ENCODE peak calls at places on chromosomes 3 and 15, in eight cellular contexts. One of them, this sample, is unnamed.

GRCh38 chr3:118970819-118971218 is 63.8 kb downstream of the IGSF11 start:
- DNase-seq in brain microvascular endothelial cell: no peak
- DNase-seq in M059J: no peak
- DNase-seq in T-helper 2 cell: no peak
- DNase-seq in spleen: peak
- DNase-seq in activated CD8-positive, alpha-beta memory T cell treated with anti-CD3 and anti-CD28 coated beads, Interleukin-2, amount 10 ng/mL, durations not matched to agents 7 days and 5 days: no peak
- DNase-seq in NCI-H2081: peak
- DNase-seq in progenitor cell of endocrine pancreas: no peak
- DNase-seq in this sample: no peak

GRCh38 chr3:16211176-16211904 is 36.9 kb downstream of the GALNT15 start:
- DNase-seq in NCI-H2081: no peak
- DNase-seq in activated CD8-positive, alpha-beta memory T cell treated with anti-CD3 and anti-CD28 coated beads, Interleukin-2, amount 10 ng/mL, durations not matched to agents 7 days and 5 days: no peak
- DNase-seq in T-helper 2 cell: no peak
- DNase-seq in progenitor cell of endocrine pancreas: no peak
- DNase-seq in brain microvascular endothelial cell: no peak
- DNase-seq in spleen: no peak
- DNase-seq in M059J: peak
- DNase-seq in this sample: no peak

GRCh38 chr3:171351676-171352075 is 108.5 kb downstream of the TNIK start:
- DNase-seq in brain microvascular endothelial cell: peak
- DNase-seq in spleen: no peak
- DNase-seq in progenitor cell of endocrine pancreas: no peak
- DNase-seq in NCI-H2081: no peak
- DNase-seq in activated CD8-positive, alpha-beta memory T cell treated with anti-CD3 and anti-CD28 coated beads, Interleukin-2, amount 10 ng/mL, durations not matched to agents 7 days and 5 days: no peak
- DNase-seq in M059J: peak
- DNase-seq in T-helper 2 cell: no peak
- DNase-seq in this sample: no peak

GRCh38 chr3:71930056-71930991 is 145.4 kb upstream of the PROK2 start:
- DNase-seq in NCI-H2081: peak
- DNase-seq in T-helper 2 cell: no peak
- DNase-seq in spleen: no peak
- DNase-seq in M059J: no peak
- DNase-seq in brain microvascular endothelial cell: peak
- DNase-seq in progenitor cell of endocrine pancreas: no peak
- DNase-seq in activated CD8-positive, alpha-beta memory T cell treated with anti-CD3 and anti-CD28 coated beads, Interleukin-2, amount 10 ng/mL, durations not matched to agents 7 days and 5 days: no peak
- DNase-seq in this sample: no peak

GRCh38 chr3:45907769-45908705 is 21.7 kb downstream of the CCR9 start:
- DNase-seq in activated CD8-positive, alpha-beta memory T cell treated with anti-CD3 and anti-CD28 coated beads, Interleukin-2, amount 10 ng/mL, durations not matched to agents 7 days and 5 days: peak
- DNase-seq in NCI-H2081: no peak
- DNase-seq in spleen: no peak
- DNase-seq in progenitor cell of endocrine pancreas: no peak
- DNase-seq in brain microvascular endothelial cell: peak
- DNase-seq in M059J: no peak
- DNase-seq in T-helper 2 cell: peak
- DNase-seq in this sample: no peak

GRCh38 chr3:170614214-170614966 is 28.5 kb upstream of the SLC7A14 start:
- DNase-seq in T-helper 2 cell: no peak
- DNase-seq in activated CD8-positive, alpha-beta memory T cell treated with anti-CD3 and anti-CD28 coated beads, Interleukin-2, amount 10 ng/mL, durations not matched to agents 7 days and 5 days: no peak
- DNase-seq in NCI-H2081: no peak
- DNase-seq in spleen: no peak
- DNase-seq in brain microvascular endothelial cell: peak
- DNase-seq in progenitor cell of endocrine pancreas: no peak
- DNase-seq in M059J: peak
- DNase-seq in this sample: no peak

GRCh38 chr3:157981819-157982218 is 124.4 kb downstream of the SHOX2 start:
- DNase-seq in activated CD8-positive, alpha-beta memory T cell treated with anti-CD3 and anti-CD28 coated beads, Interleukin-2, amount 10 ng/mL, durations not matched to agents 7 days and 5 days: no peak
- DNase-seq in M059J: peak
- DNase-seq in progenitor cell of endocrine pancreas: no peak
- DNase-seq in NCI-H2081: no peak
- DNase-seq in spleen: no peak
- DNase-seq in T-helper 2 cell: no peak
- DNase-seq in brain microvascular endothelial cell: no peak
- DNase-seq in this sample: no peak

GRCh38 chr15:62649793-62650420 is 392.6 kb upstream of the TPM1 start:
- DNase-seq in progenitor cell of endocrine pancreas: no peak
- DNase-seq in T-helper 2 cell: no peak
- DNase-seq in M059J: peak
- DNase-seq in brain microvascular endothelial cell: peak
- DNase-seq in NCI-H2081: no peak
- DNase-seq in spleen: no peak
- DNase-seq in activated CD8-positive, alpha-beta memory T cell treated with anti-CD3 and anti-CD28 coated beads, Interleukin-2, amount 10 ng/mL, durations not matched to agents 7 days and 5 days: peak
- DNase-seq in this sample: no peak

This sample was measured in CD4-positive, alpha-beta T cell.